ENCODE peak calls at places on chromosomes 6 and 20, in nine cellular contexts. One of them, this sample, is unnamed.

GRCh38 chr20:62576815-62577214 is 65.5 kb upstream of the SLCO4A1 start:
- DNase-seq in B cell: no peak
- DNase-seq in HS-5: no peak
- DNase-seq in choroid plexus epithelial cell: peak; percentile 29
- DNase-seq in H7: peak; percentile 92
- DNase-seq in kidney tubule cell: peak; percentile 19
- DNase-seq in M059J: peak; percentile 51
- DNase-seq in GM04503: no peak
- DNase-seq in GM12864: no peak
- DNase-seq in this sample: no peak

GRCh38 chr20:9571783-9572182 is 57.4 kb downstream of the LAMP5 start:
- DNase-seq in kidney tubule cell: no peak
- DNase-seq in HS-5: no peak
- DNase-seq in H7: peak; percentile 22
- DNase-seq in B cell: no peak
- DNase-seq in GM12864: no peak
- DNase-seq in GM04503: no peak
- DNase-seq in M059J: no peak
- DNase-seq in choroid plexus epithelial cell: no peak
- DNase-seq in this sample: no peak

GRCh38 chr6:112156694-112157093 is 69.3 kb downstream of the FAM229B start:
- DNase-seq in GM12864: no peak
- DNase-seq in B cell: no peak
- DNase-seq in H7: no peak
- DNase-seq in HS-5: no peak
- DNase-seq in GM04503: no peak
- DNase-seq in choroid plexus epithelial cell: no peak
- DNase-seq in M059J: no peak
- DNase-seq in kidney tubule cell: no peak
- DNase-seq in this sample: no peak

GRCh38 chr6:133241901-133242760 is 974 bp downstream of the EYA4 start:
- DNase-seq in H7: peak; percentile 51
- DNase-seq in kidney tubule cell: peak; percentile 9
- DNase-seq in M059J: no peak
- DNase-seq in choroid plexus epithelial cell: peak; percentile 48
- DNase-seq in GM12864: no peak
- DNase-seq in HS-5: no peak
- DNase-seq in GM04503: no peak
- DNase-seq in B cell: no peak
- DNase-seq in this sample: peak; percentile 4

GRCh38 chr6:111804627-111805235 is 68.5 kb downstream of the FYN start:
- DNase-seq in GM04503: no peak
- DNase-seq in kidney tubule cell: peak; percentile 72
- DNase-seq in H7: no peak
- DNase-seq in GM12864: peak; percentile 49
- DNase-seq in HS-5: no peak
- DNase-seq in B cell: no peak
- DNase-seq in choroid plexus epithelial cell: peak; percentile 98
- DNase-seq in M059J: peak; percentile 93
- DNase-seq in this sample: peak; percentile 68

GRCh38 chr20:59579404-59580207 is 24.7 kb upstream of the PHACTR3 start:
- DNase-seq in GM12864: no peak
- DNase-seq in kidney tubule cell: no peak
- DNase-seq in GM04503: no peak
- DNase-seq in H7: no peak
- DNase-seq in choroid plexus epithelial cell: no peak
- DNase-seq in B cell: no peak
- DNase-seq in M059J: no peak
- DNase-seq in HS-5: no peak
- DNase-seq in this sample: no peak

GRCh38 chr6:33907227-33907626 is 103.4 kb upstream of the MLN start:
- DNase-seq in HS-5: no peak
- DNase-seq in H7: no peak
- DNase-seq in M059J: no peak
- DNase-seq in choroid plexus epithelial cell: no peak
- DNase-seq in GM12864: no peak
- DNase-seq in B cell: no peak
- DNase-seq in GM04503: no peak
- DNase-seq in kidney tubule cell: no peak
- DNase-seq in this sample: no peak

GRCh38 chr20:63027425-63028389 is 20.9 kb upstream of the BHLHE23 start:
- DNase-seq in M059J: peak; percentile 70
- DNase-seq in B cell: no peak
- DNase-seq in GM12864: no peak
- DNase-seq in choroid plexus epithelial cell: no peak
- DNase-seq in kidney tubule cell: peak; percentile 35
- DNase-seq in HS-5: no peak
- DNase-seq in H7: peak; percentile 95
- DNase-seq in GM04503: no peak
- DNase-seq in this sample: no peak

GRCh38 chr6:34324738-34325444 is 67.6 kb downstream of the NUDT3 start:
- DNase-seq in H7: no peak
- DNase-seq in GM12864: no peak
- DNase-seq in kidney tubule cell: no peak
- DNase-seq in HS-5: no peak
- DNase-seq in B cell: no peak
- DNase-seq in choroid plexus epithelial cell: peak; percentile 79
- DNase-seq in M059J: no peak
- DNase-seq in GM04503: no peak
- DNase-seq in this sample: no peak

GRCh38 chr6:17842934-17843821 is 136.5 kb upstream of the NUP153 start:
- DNase-seq in HS-5: no peak
- DNase-seq in kidney tubule cell: no peak
- DNase-seq in choroid plexus epithelial cell: no peak
- DNase-seq in H7: no peak
- DNase-seq in GM12864: no peak
- DNase-seq in M059J: no peak
- DNase-seq in B cell: no peak
- DNase-seq in GM04503: no peak
- DNase-seq in this sample: no peak

GRCh38 chr6:75202676-75203131 is 3.1 kb downstream of the COL12A1 start:
- DNase-seq in GM12864: no peak
- DNase-seq in HS-5: no peak
- DNase-seq in kidney tubule cell: no peak
- DNase-seq in B cell: no peak
- DNase-seq in H7: peak; percentile 38
- DNase-seq in M059J: peak; percentile 75
- DNase-seq in choroid plexus epithelial cell: no peak
- DNase-seq in GM04503: no peak
- DNase-seq in this sample: no peak

GRCh38 chr20:43295263-43295662 is 105.6 kb upstream of the PTPRT start:
- DNase-seq in GM12864: no peak
- DNase-seq in choroid plexus epithelial cell: no peak
- DNase-seq in GM04503: no peak
- DNase-seq in M059J: no peak
- DNase-seq in B cell: no peak
- DNase-seq in kidney tubule cell: no peak
- DNase-seq in H7: no peak
- DNase-seq in HS-5: no peak
- DNase-seq in this sample: no peak

GRCh38 chr6:18692920-18693319 is 305.8 kb downstream of the RNF144B start:
- DNase-seq in kidney tubule cell: no peak
- DNase-seq in M059J: no peak
- DNase-seq in H7: no peak
- DNase-seq in GM12864: no peak
- DNase-seq in HS-5: no peak
- DNase-seq in B cell: no peak
- DNase-seq in choroid plexus epithelial cell: no peak
- DNase-seq in GM04503: no peak
- DNase-seq in this sample: no peak

GRCh38 chr20:35087355-35087754 is 5.3 kb downstream of the TRPC4AP start:
- DNase-seq in B cell: no peak
- DNase-seq in choroid plexus epithelial cell: no peak
- DNase-seq in GM12864: no peak
- DNase-seq in GM04503: no peak
- DNase-seq in H7: no peak
- DNase-seq in HS-5: no peak
- DNase-seq in M059J: no peak
- DNase-seq in kidney tubule cell: no peak
- DNase-seq in this sample: no peak

GRCh38 chr20:5643936-5644335 is 106.3 kb upstream of the SHLD1 start:
- DNase-seq in GM12864: no peak
- DNase-seq in GM04503: no peak
- DNase-seq in choroid plexus epithelial cell: no peak
- DNase-seq in HS-5: no peak
- DNase-seq in kidney tubule cell: no peak
- DNase-seq in M059J: no peak
- DNase-seq in H7: no peak
- DNase-seq in B cell: no peak
- DNase-seq in this sample: no peak

GRCh38 chr20:297925-298754 is 770 bp downstream of the ZCCHC3 start:
- DNase-seq in choroid plexus epithelial cell: peak; percentile 78
- DNase-seq in HS-5: peak; percentile 58
- DNase-seq in B cell: peak; percentile 68
- DNase-seq in H7: peak; percentile 71
- DNase-seq in M059J: peak; percentile 86
- DNase-seq in kidney tubule cell: peak; percentile 82
- DNase-seq in GM12864: no peak
- DNase-seq in GM04503: peak; percentile 38
- DNase-seq in this sample: peak; percentile 59

GRCh38 chr6:110449545-110449903 is 26.9 kb downstream of the SLC22A16 start:
- DNase-seq in kidney tubule cell: no peak
- DNase-seq in choroid plexus epithelial cell: peak; percentile 4
- DNase-seq in M059J: no peak
- DNase-seq in HS-5: no peak
- DNase-seq in GM12864: no peak
- DNase-seq in H7: no peak
- DNase-seq in GM04503: no peak
- DNase-seq in B cell: no peak
- DNase-seq in this sample: no peak

GRCh38 chr6:161029195-161029809 is 37.7 kb downstream of the MAP3K4 start:
- DNase-seq in GM04503: peak; percentile 98
- DNase-seq in kidney tubule cell: peak; percentile 30
- DNase-seq in H7: no peak
- DNase-seq in M059J: peak; percentile 83
- DNase-seq in choroid plexus epithelial cell: peak; percentile 95
- DNase-seq in GM12864: peak; percentile 53
- DNase-seq in HS-5: peak; percentile 31
- DNase-seq in B cell: no peak
- DNase-seq in this sample: no peak

GRCh38 chr6:99276747-99277146 is 72.7 kb downstream of the FAXC start:
- DNase-seq in choroid plexus epithelial cell: peak; percentile 33
- DNase-seq in B cell: no peak
- DNase-seq in HS-5: peak; percentile 32
- DNase-seq in M059J: peak; percentile 64
- DNase-seq in GM12864: no peak
- DNase-seq in kidney tubule cell: peak; percentile 54
- DNase-seq in GM04503: no peak
- DNase-seq in H7: no peak
- DNase-seq in this sample: no peak

GRCh38 chr20:38134427-38135281 is 30.4 kb downstream of the TGM2 start:
- DNase-seq in H7: no peak
- DNase-seq in GM12864: no peak
- DNase-seq in kidney tubule cell: peak; percentile 80
- DNase-seq in M059J: peak; percentile 98
- DNase-seq in choroid plexus epithelial cell: peak; percentile 93
- DNase-seq in HS-5: no peak
- DNase-seq in GM04503: no peak
- DNase-seq in B cell: no peak
- DNase-seq in this sample: no peak

GRCh38 chr6:30819287-30819917 is 64.9 kb upstream of the DDR1 start:
- DNase-seq in kidney tubule cell: peak; percentile 48
- DNase-seq in H7: no peak
- DNase-seq in M059J: peak; percentile 30
- DNase-seq in B cell: no peak
- DNase-seq in HS-5: no peak
- DNase-seq in choroid plexus epithelial cell: peak; percentile 34
- DNase-seq in GM04503: no peak
- DNase-seq in GM12864: no peak
- DNase-seq in this sample: peak; percentile 66

GRCh38 chr6:43334466-43335095 is 26.0 kb upstream of the CRIP3 start:
- DNase-seq in GM12864: no peak
- DNase-seq in GM04503: peak; percentile 22
- DNase-seq in B cell: no peak
- DNase-seq in choroid plexus epithelial cell: peak; percentile 79
- DNase-seq in H7: peak; percentile 67
- DNase-seq in HS-5: peak; percentile 25
- DNase-seq in M059J: peak; percentile 76
- DNase-seq in kidney tubule cell: peak; percentile 76
- DNase-seq in this sample: no peak